ENCODE peak calls at places on chromosomes 6 and 20, in nine cellular contexts. R, I, C, O, T, Y, H, M and A are unnamed samples.

GRCh38 chr6:14146459-14147096 is 29.0 kb downstream of the CD83 start:
- DNase-seq in R (no peak), O (no peak), H (peak), T (no peak), C (no peak), Y (no peak), I (no peak), M (no peak), A (no peak)

GRCh38 chr6:155128971-155129370 is 133.9 kb downstream of the TIAM2 start:
- DNase-seq in R (no peak), M (no peak), H (no peak), Y (no peak), C (no peak), I (no peak), T (no peak), O (no peak), A (no peak)

GRCh38 chr20:62614085-62614960 is 28.0 kb upstream of the SLCO4A1 start:
- DNase-seq in Y (no peak), O (no peak), I (no peak), H (no peak), R (peak), M (no peak), T (no peak), C (no peak), A (no peak)

GRCh38 chr6:35037289-35038038 is 103.7 kb downstream of the TCP11 start:
- DNase-seq in Y (no peak), M (no peak), R (no peak), O (no peak), C (no peak), T (no peak), I (no peak), H (no peak), A (no peak)

GRCh38 chr6:56259682-56260081 is 12.3 kb upstream of the COL21A1 start:
- DNase-seq in C (no peak), T (no peak), O (peak), M (no peak), R (no peak), Y (no peak), H (peak), I (peak), A (no peak)

GRCh38 chr6:26383624-26384417 is 913 bp downstream of the BTN2A2 start:
- DNase-seq in H (peak), O (peak), T (no peak), R (no peak), Y (peak), I (peak), C (no peak), M (peak), A (peak)

GRCh38 chr6:160955508-160956295 is 35.9 kb upstream of the MAP3K4 start:
- DNase-seq in H (no peak), T (no peak), R (no peak), O (no peak), Y (no peak), M (no peak), I (no peak), C (no peak), A (no peak)

GRCh38 chr6:161303628-161304340 is 29.9 kb upstream of the AGPAT4 start:
- DNase-seq in M (no peak), C (no peak), T (no peak), I (peak), H (no peak), Y (no peak), O (peak), R (no peak), A (no peak)

GRCh38 chr20:57361517-57361916 is 10.5 kb downstream of the RAE1 start:
- DNase-seq in R (no peak), I (peak), T (no peak), O (peak), C (no peak), Y (peak), H (no peak), M (no peak), A (no peak)

GRCh38 chr6:110548124-110548847 is 71.9 kb upstream of the SLC22A16 start:
- DNase-seq in R (no peak), H (peak), T (no peak), M (no peak), O (no peak), Y (no peak), I (no peak), C (no peak), A (no peak)

GRCh38 chr6:71419954-71420692 is 131.5 kb downstream of the OGFRL1 start:
- DNase-seq in I (peak), M (peak), C (peak), O (no peak), R (peak), T (peak), Y (no peak), H (peak), A (peak)

GRCh38 chr20:21521596-21522478 is 8.0 kb upstream of the NKX2-2 start:
- DNase-seq in R (no peak), M (no peak), Y (no peak), I (no peak), O (no peak), C (no peak), T (no peak), H (no peak), A (no peak)

GRCh38 chr6:128806274-128806673 is 76.7 kb upstream of the LAMA2 start:
- DNase-seq in Y (no peak), C (no peak), M (no peak), R (no peak), H (no peak), I (no peak), T (no peak), O (peak), A (no peak)

GRCh38 chr6:13762648-13763441 is 51.2 kb upstream of the RANBP9 start:
- DNase-seq in O (peak), C (peak), T (no peak), R (no peak), M (no peak), I (no peak), H (no peak), Y (peak), A (peak)

GRCh38 chr20:57375652-57376230 is 15.5 kb upstream of the RBM38 start:
- DNase-seq in C (peak), T (no peak), M (no peak), Y (no peak), I (no peak), O (no peak), H (no peak), R (peak), A (no peak)

GRCh38 chr6:115271434-115271833 is 789.3 kb downstream of the FRK start:
- DNase-seq in O (no peak), R (no peak), Y (no peak), C (no peak), T (no peak), H (peak), I (no peak), M (no peak), A (no peak)

GRCh38 chr6:156395276-156395675 is 381.9 kb upstream of the ARID1B start:
- DNase-seq in H (no peak), T (no peak), O (no peak), M (no peak), R (no peak), Y (no peak), I (peak), C (no peak), A (no peak)

GRCh38 chr6:167730441-167730840 is 96.3 kb upstream of the AFDN start:
- DNase-seq in I (no peak), O (no peak), H (no peak), Y (no peak), R (peak), M (no peak), C (no peak), T (no peak), A (no peak)

GRCh38 chr6:155177369-155177961 is 86.3 kb upstream of the CLDN20 start:
- DNase-seq in M (peak), H (peak), R (no peak), O (no peak), T (no peak), C (no peak), Y (peak), I (peak), A (peak)

GRCh38 chr6:36326351-36326995 is 10.2 kb downstream of the BNIP5 start:
- DNase-seq in C (no peak), M (no peak), I (no peak), R (no peak), Y (no peak), T (no peak), H (no peak), O (no peak), A (no peak)

GRCh38 chr6:137723273-137724017 is 143.6 kb upstream of the TNFAIP3 start:
- DNase-seq in I (no peak), M (no peak), C (no peak), T (peak), Y (no peak), H (no peak), O (no peak), R (no peak), A (no peak)

GRCh38 chr6:32191696-32192607 is 491 bp downstream of the GPSM3 start:
- DNase-seq in O (no peak), C (peak), Y (no peak), T (no peak), M (no peak), R (peak), I (no peak), H (no peak), A (peak)

GRCh38 chr6:87944541-87944954 is 103.1 kb upstream of the SPACA1 start:
- DNase-seq in I (peak), M (peak), C (peak), Y (no peak), R (peak), O (peak), H (peak), T (no peak), A (no peak)

GRCh38 chr6:112305795-112306194 is 41.3 kb upstream of the RFPL4B start:
- DNase-seq in C (no peak), T (no peak), R (no peak), H (no peak), Y (no peak), I (peak), M (no peak), O (no peak), A (no peak)

GRCh38 chr6:36692220-36692619 is 5.4 kb upstream of the RAB44 start:
- DNase-seq in C (no peak), H (no peak), O (no peak), M (no peak), R (no peak), Y (no peak), T (no peak), I (no peak), A (no peak)

GRCh38 chr6:31636698-31637596 is 15.5 kb downstream of the BAG6 start:
- DNase-seq in M (no peak), H (no peak), Y (no peak), I (no peak), O (no peak), R (no peak), T (no peak), C (no peak), A (no peak)

GRCh38 chr6:141103246-141103645 is 1029.5 kb upstream of the GJE1 start:
- DNase-seq in Y (no peak), R (no peak), I (peak), C (no peak), O (peak), M (no peak), T (no peak), H (no peak), A (no peak)

GRCh38 chr20:39775110-39775509 is 813.0 kb downstream of the DHX35 start:
- DNase-seq in H (no peak), Y (no peak), I (no peak), T (peak), C (peak), R (peak), M (peak), O (peak), A (peak)

GRCh38 chr6:2765896-2766766 is 938 bp downstream of the WRNIP1 start:
- DNase-seq in I (peak), M (peak), Y (no peak), C (peak), T (peak), O (peak), H (peak), R (peak), A (peak)

GRCh38 chr20:37989601-37990001 is 43.7 kb downstream of the TTI1 start:
- DNase-seq in Y (no peak), M (peak), I (peak), T (no peak), C (no peak), R (no peak), H (peak), O (peak), A (no peak)

GRCh38 chr6:73393278-73393677 is 1.4 kb upstream of the DDX43 start:
- DNase-seq in Y (no peak), O (peak), R (no peak), M (no peak), I (peak), T (no peak), H (no peak), C (no peak), A (no peak)

GRCh38 chr6:40807484-40807883 is 220.3 kb upstream of the LRFN2 start:
- DNase-seq in O (peak), T (no peak), I (peak), R (no peak), M (no peak), C (no peak), H (no peak), Y (no peak), A (no peak)

GRCh38 chr6:100774681-100775080 is 106.4 kb downstream of the ASCC3 start:
- DNase-seq in I (peak), R (no peak), H (no peak), Y (peak), C (no peak), O (peak), T (no peak), M (no peak), A (no peak)

GRCh38 chr6:37452522-37452921 is 19.5 kb downstream of the CMTR1 start:
- DNase-seq in T (no peak), Y (no peak), I (no peak), M (no peak), C (no peak), R (no peak), O (no peak), H (no peak), A (no peak)

GRCh38 chr6:17877196-17877889 is 110.1 kb downstream of the KIF13A start:
- DNase-seq in C (no peak), H (no peak), I (peak), M (no peak), R (no peak), T (no peak), Y (peak), O (peak), A (no peak)

GRCh38 chr6:163356324-163356723 is 58.2 kb upstream of the QKI start:
- DNase-seq in M (no peak), H (peak), R (peak), O (peak), I (peak), T (peak), Y (no peak), C (peak), A (no peak)

GRCh38 chr6:75800133-75800532 is 51.1 kb downstream of the MYO6 start:
- DNase-seq in I (no peak), H (peak), T (no peak), C (no peak), O (no peak), R (no peak), Y (no peak), M (no peak), A (no peak)

GRCh38 chr20:1326031-1326930 is 2.7 kb downstream of the SDCBP2 start:
- DNase-seq in C (peak), M (peak), H (no peak), Y (no peak), I (no peak), R (no peak), O (no peak), T (no peak), A (peak)

GRCh38 chr6:116015560-116015959 is 45.1 kb downstream of the FRK start:
- DNase-seq in R (no peak), Y (no peak), M (no peak), I (no peak), C (no peak), T (no peak), O (no peak), H (no peak), A (no peak)

DNA sequence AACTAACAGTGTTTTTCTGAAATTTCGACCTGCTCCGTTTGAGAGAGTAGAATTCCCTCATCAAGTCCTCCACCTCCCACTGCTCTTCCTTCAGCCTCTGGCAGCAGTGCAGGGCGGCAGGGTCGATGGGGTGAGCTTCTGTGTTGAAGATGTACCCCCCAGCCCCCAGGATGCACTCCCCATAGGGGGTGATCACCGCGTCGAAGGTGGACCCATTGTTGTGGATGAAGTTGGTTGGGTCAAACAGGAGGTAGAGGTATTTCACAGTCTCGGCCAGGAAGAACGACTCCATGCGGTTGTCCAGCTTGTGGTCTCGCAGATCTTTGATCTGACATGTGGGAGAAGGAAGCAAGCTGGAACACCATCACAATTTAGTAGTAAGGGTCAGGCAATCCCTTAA is 23.0 kb upstream of the TRPC4AP start:
- DNase-seq in H (no peak), R (no peak), M (no peak), Y (no peak), I (no peak), O (no peak), C (no peak), T (no peak), A (no peak)
- H3K27ac ChIP-seq in H (peak), R (no peak), M (no peak), Y (no peak), I (no peak), O (no peak), C (peak), T (no peak), A (no peak)

GRCh38 chr20:18272451-18272850 is 15.9 kb upstream of the ZNF133 start:
- DNase-seq in M (no peak), R (no peak), H (no peak), Y (no peak), O (no peak), I (peak), T (no peak), C (no peak), A (no peak)
- TF ChIP-seq CTCF in M (no peak), R (no peak), H (no peak), Y (peak), O (no peak), I (peak), T (no peak), C (no peak), A (no peak)

GRCh38 chr6:85453052-85453451 is 3.2 kb downstream of the NT5E start:
- DNase-seq in C (no peak), O (peak), R (no peak), H (no peak), T (no peak), Y (no peak), M (no peak), I (no peak), A (no peak)
- H3K27ac ChIP-seq in C (peak), O (peak), R (no peak), H (no peak), T (peak), Y (no peak), M (no peak), I (no peak), A (peak)

GRCh38 chr20:18380908-18381529 is 85.8 kb downstream of the DZANK1 start:
- DNase-seq in O (no peak), T (no peak), R (no peak), Y (no peak), C (no peak), M (no peak), I (no peak), H (no peak), A (no peak)
- TF ChIP-seq CTCF in O (peak), T (no peak), R (no peak), Y (no peak), C (no peak), M (no peak), I (peak), H (no peak), A (no peak)

GRCh38 chr6:11246722-11247121 is 14.3 kb upstream of the NEDD9 start:
- DNase-seq in H (no peak), Y (no peak), C (no peak), R (no peak), M (no peak), T (no peak), I (no peak), O (no peak), A (no peak)

GRCh38 chr6:11253594-11253993 is 21.1 kb upstream of the NEDD9 start:
- DNase-seq in O (no peak), T (no peak), M (no peak), I (peak), R (no peak), H (no peak), Y (no peak), C (no peak), A (no peak)

GRCh38 chr6:11248974-11249761 is 16.7 kb upstream of the NEDD9 start:
- DNase-seq in H (no peak), O (no peak), I (no peak), C (no peak), Y (no peak), T (no peak), M (no peak), R (no peak), A (no peak)

GRCh38 chr6:11251553-11252358 is 19.3 kb upstream of the NEDD9 start:
- DNase-seq in Y (no peak), O (peak), T (no peak), M (peak), I (peak), R (no peak), C (peak), H (no peak), A (peak)
- H3K27ac ChIP-seq in Y (no peak), O (no peak), T (peak), M (peak), I (peak), R (peak), C (peak), H (no peak), A (no peak)

GRCh38 chr20:10536531-10536930 is 101.4 kb downstream of the SLX4IP start:
- DNase-seq in O (no peak), C (no peak), R (no peak), T (peak), I (peak), M (peak), H (no peak), Y (no peak), A (no peak)
- TF ChIP-seq CTCF in O (peak), C (peak), R (peak), T (peak), I (peak), M (peak), H (peak), Y (peak), A (no peak)

DNA sequence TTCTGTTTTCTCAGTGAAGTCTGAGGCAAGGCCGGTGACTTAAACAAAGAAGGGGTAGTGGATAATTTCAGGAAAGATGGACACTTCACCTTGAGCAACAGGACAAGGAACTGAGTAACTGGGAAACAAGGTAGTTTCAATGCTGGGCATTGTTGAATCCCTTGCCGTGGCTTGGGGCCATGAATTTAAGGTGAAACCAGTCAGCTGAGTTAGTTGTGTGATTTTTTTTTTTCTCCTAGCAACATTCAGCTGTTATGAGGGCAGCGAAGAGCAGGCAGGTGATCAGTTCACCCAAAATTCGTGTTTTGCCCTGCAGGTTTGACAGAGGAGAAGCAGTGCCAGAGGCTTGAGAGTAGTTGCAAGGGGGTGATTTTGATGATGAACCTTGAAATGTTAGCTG is 6.8 kb downstream of the BICRAL start:
- DNase-seq in H (no peak), T (no peak), M (no peak), R (no peak), I (no peak), C (no peak), Y (no peak), O (no peak), A (no peak)
- H3K27ac ChIP-seq in H (peak), T (no peak), M (peak), R (no peak), I (no peak), C (peak), Y (no peak), O (no peak), A (no peak)

GRCh38 chr20:59437601-59438031 is 137.2 kb downstream of the EDN3 start:
- DNase-seq in T (no peak), H (no peak), R (no peak), O (no peak), Y (no peak), M (no peak), C (no peak), I (no peak), A (no peak)

GRCh38 chr20:59441860-59442810 is 141.7 kb downstream of the EDN3 start:
- DNase-seq in H (peak), R (no peak), C (no peak), Y (no peak), M (no peak), O (no peak), T (no peak), I (no peak), A (no peak)

GRCh38 chr20:59438201-59438600 is 137.8 kb downstream of the EDN3 start:
- DNase-seq in R (no peak), O (no peak), C (peak), M (no peak), I (no peak), Y (no peak), T (no peak), H (no peak), A (no peak)

GRCh38 chr20:59441306-59441705 is 140.9 kb downstream of the EDN3 start:
- DNase-seq in M (no peak), O (no peak), H (no peak), R (no peak), T (no peak), I (no peak), C (peak), Y (no peak), A (no peak)

DNA sequence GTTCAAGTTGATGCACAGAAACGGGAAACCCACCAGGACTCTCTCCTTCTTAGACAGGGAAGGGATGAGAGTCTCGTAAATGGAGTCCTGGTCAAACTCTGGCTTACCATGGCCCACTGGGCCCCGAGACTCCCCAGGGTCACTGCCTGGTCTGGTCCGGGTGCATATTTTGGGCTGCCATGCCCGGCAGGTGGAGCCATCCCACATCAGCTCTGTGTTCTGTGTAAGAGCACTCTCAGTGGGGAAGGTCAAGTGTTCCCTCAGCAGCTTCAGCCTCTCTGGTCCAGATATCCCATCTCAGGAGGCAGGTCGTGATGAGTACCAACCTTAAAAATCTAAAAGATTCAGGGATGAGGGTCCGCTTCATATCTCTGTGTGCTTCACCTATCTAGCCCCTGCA is 138.8 kb downstream of the EDN3 start:
- DNase-seq in Y (no peak), T (no peak), O (no peak), R (no peak), C (peak), I (no peak), M (no peak), H (no peak), A (no peak)
- TF ChIP-seq CTCF in Y (no peak), T (no peak), O (no peak), R (no peak), C (no peak), I (peak), M (no peak), H (no peak), A (no peak)